ENCODE peak calls at places on chromosomes 4 and X, in four cellular contexts. J is OCI-LY7, Q is epithelial cell of esophagus, E is fibroblast of lung. P is an unnamed sample.

GRCh38 chr4:2948895-2949781 is 14.1 kb downstream of the NOP14 start:
- DNase-seq in J (peak; percentile 31), Q (peak; percentile 63), E (no peak), P (no peak)

GRCh38 chr4:6494431-6495295 is 22.2 kb upstream of the PPP2R2C start:
- DNase-seq in E (no peak), J (no peak), Q (no peak), P (no peak)

GRCh38 chr4:169244210-169244609 is 26.5 kb downstream of the SH3RF1 start:
- DNase-seq in E (no peak), Q (no peak), J (no peak), P (no peak)

GRCh38 chr4:27398911-27399310 is 538.3 kb downstream of the STIM2 start:
- DNase-seq in Q (peak; percentile 12), E (peak; percentile 54), J (no peak), P (no peak)

GRCh38 chrX:131792789-131793462 is 230.2 kb upstream of the STK26 start:
- DNase-seq in Q (no peak), J (peak; percentile 14), E (peak; percentile 81), P (no peak)

GRCh38 chrX:139639253-139639652 is 68.7 kb downstream of the MCF2 start:
- DNase-seq in J (no peak), Q (no peak), E (no peak), P (peak; percentile 21)

GRCh38 chrX:2690856-2691542 is at the start of gene CD99:
- DNase-seq in E (peak; percentile 87), J (peak; percentile 85), Q (peak; percentile 82), P (no peak)

GRCh38 chr4:40763228-40763716 is 13.5 kb downstream of the NSUN7 start:
- DNase-seq in Q (peak; percentile 64), E (peak; percentile 30), J (no peak), P (no peak)

GRCh38 chrX:123464709-123465108 is 268.1 kb downstream of the THOC2 start:
- DNase-seq in Q (no peak), E (no peak), J (no peak), P (no peak)

GRCh38 chr4:55549888-55550287 is 3.2 kb upstream of the CLOCK start:
- DNase-seq in J (no peak), Q (peak; percentile 92), E (peak; percentile 93), P (peak; percentile 68)

GRCh38 chr4:76590847-76591281 is 155.8 kb downstream of the SHROOM3 start:
- DNase-seq in E (peak; percentile 86), J (no peak), Q (no peak), P (no peak)

GRCh38 chrX:24241822-24242648 is 71.8 kb downstream of the SUPT20HL2 start:
- DNase-seq in J (peak; percentile 62), Q (peak; percentile 25), E (peak; percentile 27), P (no peak)
- TF ChIP-seq CTCF in J (peak; percentile 74), Q (peak; percentile 21), E (peak; percentile 29), P (peak; percentile 54)

GRCh38 chr4:89305712-89306437 is 1.7 kb downstream of the GPRIN3 start:
- DNase-seq in J (no peak), Q (peak; percentile 58), E (peak; percentile 56), P (peak; percentile 72)
- H3K4me3 ChIP-seq in J (peak overlapping the region; percentile 82), Q (no peak overlapping the region), E (no peak overlapping the region), P (peak overlapping the region; percentile 71)

DNA sequence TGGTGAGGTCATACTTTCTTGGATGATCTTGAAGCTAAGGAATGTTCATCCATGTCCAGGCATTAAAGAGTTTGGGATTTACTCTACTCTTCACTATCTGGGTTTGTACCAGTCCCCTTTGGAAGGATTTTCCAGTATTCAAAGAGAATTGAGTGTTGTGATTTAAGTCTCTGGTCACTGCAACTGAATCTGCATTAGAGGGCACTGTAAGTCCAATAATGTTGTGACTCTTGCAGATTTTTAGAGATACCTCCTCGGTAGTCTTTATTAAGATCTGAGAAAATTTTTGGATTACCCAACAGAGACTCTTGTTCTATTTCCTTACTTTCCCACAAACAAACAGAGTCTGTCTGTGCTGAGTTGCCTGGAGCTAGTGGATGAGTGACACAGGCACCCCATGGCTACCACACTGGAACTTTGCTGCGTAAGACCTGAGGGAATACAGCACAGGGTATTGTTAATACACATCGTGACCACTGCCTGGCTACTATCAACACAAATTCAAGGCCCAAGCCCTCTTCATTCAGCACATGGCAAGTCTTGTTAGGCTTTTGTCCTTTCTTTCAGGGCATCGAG is 357.1 kb upstream of the KLHL4 start:
- DNase-seq in E (no peak), J (no peak), Q (no peak), P (no peak)
- TF ChIP-seq CTCF in E (no peak), J (no peak), Q (no peak), P (no peak)

GRCh38 chr4:80270321-80270720 is 3.9 kb downstream of the FGF5 start:
- DNase-seq in E (no peak), Q (no peak), J (no peak), P (no peak)
- H3K4me3 ChIP-seq in E (peak overlapping the region; percentile 96), Q (no peak overlapping the region), J (no peak overlapping the region), P (peak overlapping the region; percentile 95)

GRCh38 chr4:71713611-71714203 is 70.2 kb downstream of the GC start:
- DNase-seq in J (peak; percentile 39), Q (peak; percentile 61), E (peak; percentile 52), P (no peak)
- TF ChIP-seq CTCF in J (peak; percentile 81), Q (peak; percentile 54), E (peak; percentile 48), P (peak; percentile 50)

GRCh38 chr4:95362066-95362465 is 186.7 kb downstream of the UNC5C start:
- DNase-seq in J (no peak), E (no peak), Q (no peak), P (no peak)

GRCh38 chr4:95363579-95363965 is 185.2 kb downstream of the UNC5C start:
- DNase-seq in Q (no peak), E (no peak), J (no peak), P (no peak)

GRCh38 chr4:95363966-95364365 is 184.8 kb downstream of the UNC5C start:
- DNase-seq in J (no peak), E (peak; percentile 40), Q (peak; percentile 4), P (peak; percentile 28)

GRCh38 chr4:95361696-95361965 is 187.1 kb downstream of the UNC5C start:
- DNase-seq in J (no peak), Q (no peak), E (no peak), P (no peak)

DNA sequence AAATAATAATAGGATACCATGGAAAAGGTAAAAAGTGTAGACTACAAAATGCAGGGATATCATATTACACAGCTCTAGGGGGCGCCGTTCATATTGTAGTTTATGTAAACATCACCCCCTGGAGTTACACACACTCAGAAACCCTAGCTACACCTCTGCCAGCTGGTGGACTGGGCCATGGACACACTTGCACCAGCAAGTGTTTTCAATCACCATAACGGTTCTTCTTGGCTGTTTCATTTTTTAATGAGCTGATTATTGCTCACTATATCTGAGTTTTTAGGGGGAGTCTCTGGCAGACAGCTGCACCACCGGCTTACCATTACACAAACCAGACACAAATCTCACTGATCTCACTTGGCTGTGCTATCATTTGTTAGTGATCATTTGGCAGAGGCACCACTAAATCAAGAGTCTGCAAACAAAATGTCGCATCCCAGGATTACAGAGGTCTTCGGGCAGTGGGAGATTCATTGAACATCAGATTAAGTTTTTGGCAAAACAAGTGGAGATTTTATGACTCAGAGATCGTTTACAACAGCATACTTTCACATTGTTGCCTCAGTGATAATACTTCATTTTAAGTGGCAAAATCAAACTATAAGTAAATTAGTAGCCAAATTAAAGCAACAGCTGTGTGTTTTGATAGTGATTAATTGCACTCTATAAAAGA is 185.7 kb downstream of the UNC5C start:
- DNase-seq in Q (peak; percentile 4), E (peak; percentile 43), J (peak; percentile 28), P (no peak)
- H3K4me3 ChIP-seq in Q (no peak overlapping the region), E (no peak overlapping the region), J (no peak overlapping the region), P (no peak overlapping the region)

DNA sequence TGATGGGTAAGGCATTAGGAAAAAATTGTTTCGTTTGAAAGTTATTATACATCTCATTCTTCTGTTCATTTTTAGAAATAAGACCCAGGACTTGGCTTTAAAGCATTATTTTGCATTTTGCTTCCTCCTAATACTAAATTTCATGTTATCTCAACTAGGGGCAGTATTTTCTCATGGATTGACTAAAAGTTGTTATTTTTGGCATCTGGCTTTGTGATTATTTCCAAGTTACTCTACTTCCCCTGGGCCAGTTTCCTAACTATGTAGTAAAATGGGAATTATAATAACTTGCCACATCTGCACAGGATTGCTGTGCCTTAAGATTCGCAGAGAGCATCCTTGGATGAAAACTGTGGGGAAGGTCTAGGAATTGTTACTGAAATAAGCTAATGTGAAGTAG is 3.0 kb downstream of the RBPJ start:
- DNase-seq in J (no peak), E (peak; percentile 63), Q (no peak), P (no peak)
- TF ChIP-seq CTCF in J (peak; percentile 24), E (peak; percentile 33), Q (no peak), P (peak; percentile 7)

P was measured in retinal pigment epithelial cell.